ENCODE peak calls at places on chromosomes 3 and 15, in seven cellular contexts. R is HepG2, Y is K562, L is GM12891, S is SK-N-SH, Q is H1, H is GM12878. P is an unnamed sample.

GRCh38 chr15:40103124-40103858 is 5.4 kb downstream of the BMF start:
- DNase-seq in R (no peak), Y (no peak), L (no peak), S (peak; percentile 91), Q (peak; percentile 91), H (no peak), P (no peak)

GRCh38 chr3:51568978-51569377 is 30.5 kb downstream of the RAD54L2 start:
- DNase-seq in R (no peak), Y (no peak), L (no peak), S (no peak), Q (no peak), H (no peak), P (no peak)

GRCh38 chr3:141913150-141913811 is 36.8 kb downstream of the ATP1B3 start:
- DNase-seq in R (peak; percentile 62), Y (peak; percentile 54), L (no peak), S (peak; percentile 58), Q (no peak), H (peak; percentile 19), P (no peak)

GRCh38 chr3:27293954-27294353 is 75.2 kb downstream of the NEK10 start:
- DNase-seq in R (no peak), Y (no peak), L (no peak), S (no peak), Q (no peak), H (no peak), P (no peak)

GRCh38 chr15:77148191-77148590 is 77.3 kb upstream of the TSPAN3 start:
- DNase-seq in R (no peak), Y (no peak), L (no peak), S (no peak), Q (no peak), H (no peak), P (no peak)

GRCh38 chr15:100103828-100104227 is 237.9 kb downstream of the ADAMTS17 start:
- DNase-seq in R (no peak), Y (no peak), L (no peak), S (no peak), Q (no peak), H (no peak), P (no peak)

GRCh38 chr15:80744411-80744810 is 34.8 kb upstream of the CEMIP start:
- DNase-seq in R (no peak), Y (no peak), L (no peak), S (no peak), Q (no peak), H (no peak), P (no peak)

GRCh38 chr3:30649572-30650310 is 43.3 kb downstream of the TGFBR2 start:
- DNase-seq in R (no peak), Y (no peak), L (no peak), S (no peak), Q (no peak), H (no peak), P (no peak)

GRCh38 chr3:177385831-177386301 is 188.6 kb upstream of the TBL1XR1 start:
- DNase-seq in R (no peak), Y (no peak), L (no peak), S (no peak), Q (no peak), H (no peak), P (no peak)

GRCh38 chr3:22858486-22858885 is 344.6 kb upstream of the UBE2E2 start:
- DNase-seq in R (no peak), Y (no peak), L (no peak), S (no peak), Q (no peak), H (no peak), P (no peak)

GRCh38 chr3:126912491-126913195 is 70.3 kb upstream of the PLXNA1 start:
- DNase-seq in R (no peak), Y (no peak), L (no peak), S (no peak), Q (no peak), H (no peak), P (no peak)

GRCh38 chr3:62559831-62560445 is 186.6 kb upstream of the FEZF2 start:
- DNase-seq in R (no peak), Y (no peak), L (peak; percentile 5), S (peak; percentile 12), Q (no peak), H (no peak), P (no peak)

GRCh38 chr3:122978569-122978968 is 49.0 kb downstream of the SEMA5B start:
- DNase-seq in R (no peak), Y (no peak), L (no peak), S (no peak), Q (no peak), H (no peak), P (no peak)

GRCh38 chr3:50550079-50550736 is 17.3 kb downstream of the C3orf18 start:
- DNase-seq in R (peak; percentile 36), Y (peak; percentile 66), L (peak; percentile 65), S (peak; percentile 86), Q (peak; percentile 94), H (no peak), P (peak; percentile 71)

GRCh38 chr3:8052599-8053185 is 448.9 kb upstream of the LMCD1 start:
- DNase-seq in R (no peak), Y (no peak), L (no peak), S (no peak), Q (no peak), H (no peak), P (no peak)

GRCh38 chr3:171967932-171968678 is 71.3 kb upstream of the FNDC3B start:
- DNase-seq in R (no peak), Y (no peak), L (no peak), S (no peak), Q (no peak), H (no peak), P (no peak)

GRCh38 chr3:109643590-109643989 is 306.2 kb upstream of the DPPA4 start:
- DNase-seq in R (peak; percentile 4), Y (no peak), L (no peak), S (no peak), Q (no peak), H (no peak), P (no peak)

GRCh38 chr3:30370681-30371271 is 235.6 kb upstream of the TGFBR2 start:
- DNase-seq in R (peak; percentile 24), Y (no peak), L (no peak), S (no peak), Q (no peak), H (no peak), P (no peak)

GRCh38 chr3:192170659-192171058 is 556.7 kb downstream of the FGF12 start:
- DNase-seq in R (no peak), Y (no peak), L (no peak), S (no peak), Q (no peak), H (no peak), P (no peak)

GRCh38 chr3:52062499-52062898 is 6.1 kb upstream of the DUSP7 start:
- DNase-seq in R (no peak), Y (no peak), L (no peak), S (no peak), Q (no peak), H (peak; percentile 42), P (no peak)

GRCh38 chr15:74400915-74401757 is 32.6 kb downstream of the SEMA7A start:
- DNase-seq in R (no peak), Y (no peak), L (no peak), S (no peak), Q (no peak), H (peak; percentile 75), P (no peak)

GRCh38 chr15:73284073-73284472 is 84.7 kb downstream of the HCN4 start:
- DNase-seq in R (no peak), Y (no peak), L (no peak), S (peak; percentile 56), Q (no peak), H (no peak), P (no peak)

GRCh38 chr15:50380089-50380488 is 25.1 kb upstream of the GABPB1 start:
- DNase-seq in R (no peak), Y (no peak), L (no peak), S (no peak), Q (no peak), H (no peak), P (no peak)

DNA sequence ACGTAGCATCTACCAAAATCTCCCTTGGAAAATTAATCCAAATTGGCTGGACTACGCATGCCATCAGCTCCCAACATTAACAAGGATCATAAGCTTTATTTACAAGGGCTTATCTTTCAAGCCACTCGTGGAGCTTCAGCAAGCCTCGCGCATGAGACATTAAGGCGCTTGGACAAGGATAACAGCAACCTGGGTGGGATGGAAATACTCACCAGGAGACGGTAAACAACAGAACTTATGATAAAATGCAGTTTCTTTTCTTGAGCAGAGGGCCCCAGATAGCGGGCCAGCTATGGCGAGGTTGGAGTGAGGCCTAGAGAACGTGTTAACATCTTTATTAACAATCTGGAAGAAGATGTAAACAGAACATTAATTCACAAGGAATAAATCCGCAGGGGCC is 158.2 kb downstream of the NTRK3 start:
- DNase-seq in R (no peak), Y (no peak), L (no peak), S (no peak), Q (no peak), H (no peak), P (no peak)
- TF ChIP-seq POLR2AphosphoS5 in R (no peak), Y (no peak), L (no peak), S (no peak), Q (no peak), H (no peak), P (no peak)

GRCh38 chr3:17065315-17065714 is 180.6 kb downstream of the PLCL2 start:
- DNase-seq in R (no peak), Y (no peak), L (no peak), S (no peak), Q (no peak), H (no peak), P (no peak)

GRCh38 chr3:17063591-17063990 is 178.8 kb downstream of the PLCL2 start:
- DNase-seq in R (no peak), Y (no peak), L (no peak), S (no peak), Q (no peak), H (no peak), P (no peak)

GRCh38 chr3:17059966-17060560 is 175.3 kb downstream of the PLCL2 start:
- DNase-seq in R (no peak), Y (no peak), L (no peak), S (no peak), Q (no peak), H (no peak), P (no peak)

GRCh38 chr3:17065881-17066280 is 181.1 kb downstream of the PLCL2 start:
- DNase-seq in R (no peak), Y (no peak), L (no peak), S (no peak), Q (no peak), H (no peak), P (no peak)

DNA sequence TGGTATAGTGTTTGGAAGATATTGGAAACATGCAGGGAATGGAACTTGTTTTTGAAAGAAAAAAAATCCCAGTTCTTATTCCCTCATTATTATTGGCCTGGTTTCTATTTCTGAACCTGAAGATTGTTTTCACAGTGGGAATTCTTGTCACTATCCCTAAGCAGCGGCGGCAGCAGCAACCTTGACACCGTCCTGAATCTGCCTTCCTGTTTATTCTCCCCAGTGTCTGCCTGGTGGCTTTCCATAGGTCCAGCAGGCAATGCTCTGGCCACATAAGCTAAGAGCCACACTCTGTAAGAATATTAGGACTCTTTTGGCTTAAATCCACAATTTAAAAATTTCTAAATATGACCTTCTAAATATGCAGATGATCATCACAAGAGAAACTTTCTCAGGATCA is 178.0 kb downstream of the PLCL2 start:
- DNase-seq in R (no peak), Y (no peak), L (no peak), S (no peak), Q (no peak), H (no peak), P (no peak)
- TF ChIP-seq TAF1 in R (no peak), Y (no peak), L (no peak), S (no peak), Q (no peak), H (no peak), P (no peak)

GRCh38 chr3:140323561-140323960 is 354.3 kb upstream of the TRIM42 start:
- DNase-seq in R (no peak), Y (no peak), L (no peak), S (no peak), Q (no peak), H (no peak), P (no peak)
- TF ChIP-seq POLR2AphosphoS5 in R (no peak), Y (no peak), L (no peak), S (no peak), Q (no peak), H (no peak), P (no peak)

GRCh38 chr3:95899911-95900310 is 914.5 kb upstream of the EPHA6 start:
- DNase-seq in R (no peak), Y (no peak), L (no peak), S (no peak), Q (no peak), H (no peak), P (no peak)
- TF ChIP-seq TAF1 in R (no peak), Y (no peak), L (no peak), S (no peak), Q (no peak), H (no peak), P (no peak)

P was measured in GM12892.